ENCODE peak calls at places on chromosomes 3 and 15, in five cellular contexts. G is posterior cingulate gyrus, F is IMR-90, H is fibroblast of the aortic adventitia, A is GM19239. Q is an unnamed sample.

GRCh38 chr3:45343947-45344346 is 44.4 kb upstream of the LARS2 start:
- DNase-seq in G (no peak), A (peak), H (peak), F (peak), Q (no peak)

GRCh38 chr15:78739206-78739605 is 72.1 kb downstream of the ADAMTS7 start:
- DNase-seq in A (no peak), F (no peak), G (no peak), H (no peak), Q (no peak)

GRCh38 chr15:65323071-65323511 is 18.6 kb downstream of the RNU5B-1 start:
- DNase-seq in G (no peak), A (no peak), H (no peak), F (peak), Q (no peak)

GRCh38 chr3:168467085-168467714 is 371.5 kb upstream of the GOLIM4 start:
- DNase-seq in G (no peak), H (peak), A (no peak), F (peak), Q (peak)

GRCh38 chr3:64267774-64268604 is 42.7 kb upstream of the PRICKLE2 start:
- DNase-seq in H (peak), G (peak), A (no peak), F (peak), Q (no peak)

GRCh38 chr15:60255390-60255789 is 142.4 kb downstream of the ANXA2 start:
- DNase-seq in H (no peak), A (no peak), F (no peak), G (no peak), Q (peak)

GRCh38 chr3:115766587-115767492 is 143.5 kb downstream of the GAP43 start:
- DNase-seq in A (no peak), F (peak), H (peak), G (no peak), Q (no peak)

GRCh38 chr3:131728898-131729297 is 226.1 kb upstream of the MRPL3 start:
- DNase-seq in A (no peak), F (no peak), G (no peak), H (peak), Q (no peak)

GRCh38 chr3:82020282-82020681 is 258.8 kb upstream of the GBE1 start:
- DNase-seq in G (no peak), A (no peak), H (no peak), F (no peak), Q (no peak)

GRCh38 chr15:31597466-31597865 is 270.8 kb downstream of the KLF13 start:
- DNase-seq in G (no peak), F (no peak), H (no peak), A (no peak), Q (no peak)

GRCh38 chr3:123759311-123759710 is 124.8 kb downstream of the MYLK start:
- DNase-seq in G (no peak), H (peak), A (no peak), F (no peak), Q (no peak)

GRCh38 chr3:191236635-191237034 is 37.6 kb downstream of the OSTN start:
- DNase-seq in A (no peak), G (no peak), F (peak), H (peak), Q (no peak)

Q was measured in GM12864.